ENCODE peak calls at places on chromosomes 12 and 14, in six cellular contexts. One of them, this sample, is unnamed.

GRCh38 chr12:56158926-56159461 is 835 bp downstream of the MYL6 start:
- DNase-seq in tibial artery: peak
- DNase-seq in PC-3: peak
- DNase-seq in Jurkat, Clone E6-1: peak
- DNase-seq in Caco-2: peak
- DNase-seq in suprapubic skin: peak
- DNase-seq in this sample: peak

GRCh38 chr14:23436327-23437141 is 1.1 kb upstream of the MYH7 start:
- DNase-seq in tibial artery: peak
- DNase-seq in PC-3: no peak
- DNase-seq in Jurkat, Clone E6-1: no peak
- DNase-seq in Caco-2: no peak
- DNase-seq in suprapubic skin: peak
- DNase-seq in this sample: no peak

GRCh38 chr12:57343703-57344378 is 87.0 kb downstream of the R3HDM2 start:
- DNase-seq in tibial artery: no peak
- DNase-seq in PC-3: no peak
- DNase-seq in Jurkat, Clone E6-1: no peak
- DNase-seq in Caco-2: no peak
- DNase-seq in suprapubic skin: no peak
- DNase-seq in this sample: no peak

GRCh38 chr14:37230551-37231194 is 32.9 kb downstream of the MIPOL1 start:
- DNase-seq in tibial artery: no peak
- DNase-seq in PC-3: peak
- DNase-seq in Jurkat, Clone E6-1: peak
- DNase-seq in Caco-2: no peak
- DNase-seq in suprapubic skin: no peak
- DNase-seq in this sample: no peak

GRCh38 chr12:20625531-20625930 is 69.6 kb upstream of the SLCO1C1 start:
- DNase-seq in tibial artery: no peak
- DNase-seq in PC-3: no peak
- DNase-seq in Jurkat, Clone E6-1: no peak
- DNase-seq in Caco-2: no peak
- DNase-seq in suprapubic skin: no peak
- DNase-seq in this sample: no peak

GRCh38 chr14:38074091-38074490 is 133.6 kb upstream of the SSTR1 start:
- DNase-seq in tibial artery: no peak
- DNase-seq in PC-3: no peak
- DNase-seq in Jurkat, Clone E6-1: no peak
- DNase-seq in Caco-2: no peak
- DNase-seq in suprapubic skin: no peak
- DNase-seq in this sample: no peak

GRCh38 chr14:48967419-48967818 is 618.8 kb downstream of the RPS29 start:
- DNase-seq in tibial artery: no peak
- DNase-seq in PC-3: peak
- DNase-seq in Jurkat, Clone E6-1: peak
- DNase-seq in Caco-2: no peak
- DNase-seq in suprapubic skin: no peak
- DNase-seq in this sample: no peak

GRCh38 chr14:36317650-36318049 is 2.8 kb downstream of the MBIP start:
- DNase-seq in tibial artery: no peak
- DNase-seq in PC-3: peak
- DNase-seq in Jurkat, Clone E6-1: no peak
- DNase-seq in Caco-2: no peak
- DNase-seq in suprapubic skin: no peak
- DNase-seq in this sample: no peak

GRCh38 chr12:14958361-14959125 is 2.9 kb downstream of the ARHGDIB start:
- DNase-seq in tibial artery: no peak
- DNase-seq in PC-3: no peak
- DNase-seq in Jurkat, Clone E6-1: no peak
- DNase-seq in Caco-2: no peak
- DNase-seq in suprapubic skin: no peak
- DNase-seq in this sample: no peak

GRCh38 chr14:101462726-101463565 is 98.3 kb upstream of the DIO3 start:
- DNase-seq in tibial artery: peak
- DNase-seq in PC-3: peak
- DNase-seq in Jurkat, Clone E6-1: no peak
- DNase-seq in Caco-2: no peak
- DNase-seq in suprapubic skin: no peak
- DNase-seq in this sample: no peak

GRCh38 chr12:81863406-81863805 is 104.3 kb upstream of the PPFIA2 start:
- DNase-seq in tibial artery: no peak
- DNase-seq in PC-3: no peak
- DNase-seq in Jurkat, Clone E6-1: no peak
- DNase-seq in Caco-2: no peak
- DNase-seq in suprapubic skin: no peak
- DNase-seq in this sample: no peak

DNA sequence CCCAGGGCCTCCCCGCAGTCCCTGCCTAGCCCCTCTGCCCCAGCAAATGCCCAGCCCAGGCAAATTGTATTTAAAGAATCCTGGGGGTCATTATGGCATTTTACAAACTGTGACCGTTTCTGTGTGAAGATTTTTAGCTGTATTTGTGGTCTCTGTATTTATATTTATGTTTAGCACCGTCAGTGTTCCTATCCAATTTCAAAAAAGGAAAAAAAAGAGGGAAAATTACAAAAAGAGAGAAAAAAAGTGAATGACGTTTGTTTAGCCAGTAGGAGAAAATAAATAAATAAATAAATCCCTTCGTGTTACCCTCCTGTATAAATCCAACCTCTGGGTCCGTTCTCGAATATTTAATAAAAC is 2.2 kb downstream of the HOXC6 start:
- DNase-seq in tibial artery: no peak
- DNase-seq in PC-3: no peak
- DNase-seq in Jurkat, Clone E6-1: no peak
- DNase-seq in Caco-2: no peak
- DNase-seq in suprapubic skin: no peak
- DNase-seq in this sample: no peak
- H3K4me3 ChIP-seq in tibial artery: no peak
- H3K4me3 ChIP-seq in PC-3: no peak
- H3K4me3 ChIP-seq in Jurkat, Clone E6-1: no peak
- H3K4me3 ChIP-seq in Caco-2: no peak
- H3K4me3 ChIP-seq in suprapubic skin: peak
- H3K4me3 ChIP-seq in this sample: no peak

GRCh38 chr14:20622816-20623291 is 18.6 kb downstream of the OR6S1 start:
- DNase-seq in tibial artery: no peak
- DNase-seq in PC-3: no peak
- DNase-seq in Jurkat, Clone E6-1: no peak
- DNase-seq in Caco-2: no peak
- DNase-seq in suprapubic skin: no peak
- DNase-seq in this sample: no peak
- H3K4me3 ChIP-seq in tibial artery: no peak
- H3K4me3 ChIP-seq in PC-3: no peak
- H3K4me3 ChIP-seq in Jurkat, Clone E6-1: no peak
- H3K4me3 ChIP-seq in Caco-2: no peak
- H3K4me3 ChIP-seq in suprapubic skin: no peak
- H3K4me3 ChIP-seq in this sample: no peak

GRCh38 chr12:48937170-48937569 is 11.9 kb upstream of the FKBP11 start:
- DNase-seq in tibial artery: no peak
- DNase-seq in PC-3: no peak
- DNase-seq in Jurkat, Clone E6-1: no peak
- DNase-seq in Caco-2: no peak
- DNase-seq in suprapubic skin: no peak
- DNase-seq in this sample: no peak
- H3K4me3 ChIP-seq in tibial artery: no peak
- H3K4me3 ChIP-seq in PC-3: no peak
- H3K4me3 ChIP-seq in Jurkat, Clone E6-1: no peak
- H3K4me3 ChIP-seq in Caco-2: no peak
- H3K4me3 ChIP-seq in suprapubic skin: no peak
- H3K4me3 ChIP-seq in this sample: no peak

GRCh38 chr12:48857278-48857994 is 5.5 kb upstream of the DDX23 start:
- DNase-seq in tibial artery: no peak
- DNase-seq in PC-3: no peak
- DNase-seq in Jurkat, Clone E6-1: no peak
- DNase-seq in Caco-2: no peak
- DNase-seq in suprapubic skin: no peak
- DNase-seq in this sample: no peak
- H3K4me3 ChIP-seq in tibial artery: no peak
- H3K4me3 ChIP-seq in PC-3: no peak
- H3K4me3 ChIP-seq in Jurkat, Clone E6-1: no peak
- H3K4me3 ChIP-seq in Caco-2: no peak
- H3K4me3 ChIP-seq in suprapubic skin: no peak
- H3K4me3 ChIP-seq in this sample: no peak

GRCh38 chr14:50575769-50576168 is 15.8 kb downstream of the ATL1 start:
- DNase-seq in tibial artery: no peak
- DNase-seq in PC-3: no peak
- DNase-seq in Jurkat, Clone E6-1: no peak
- DNase-seq in Caco-2: no peak
- DNase-seq in suprapubic skin: no peak
- DNase-seq in this sample: no peak
- H3K4me3 ChIP-seq in tibial artery: no peak
- H3K4me3 ChIP-seq in PC-3: no peak
- H3K4me3 ChIP-seq in Jurkat, Clone E6-1: no peak
- H3K4me3 ChIP-seq in Caco-2: no peak
- H3K4me3 ChIP-seq in suprapubic skin: no peak
- H3K4me3 ChIP-seq in this sample: no peak

GRCh38 chr14:75204106-75204505 is 27.7 kb upstream of the TMED10 start:
- DNase-seq in tibial artery: no peak
- DNase-seq in PC-3: no peak
- DNase-seq in Jurkat, Clone E6-1: no peak
- DNase-seq in Caco-2: no peak
- DNase-seq in suprapubic skin: no peak
- DNase-seq in this sample: no peak
- H3K4me3 ChIP-seq in tibial artery: no peak
- H3K4me3 ChIP-seq in PC-3: no peak
- H3K4me3 ChIP-seq in Jurkat, Clone E6-1: no peak
- H3K4me3 ChIP-seq in Caco-2: no peak
- H3K4me3 ChIP-seq in suprapubic skin: no peak
- H3K4me3 ChIP-seq in this sample: no peak